ENCODE peak calls at places on chromosomes 2 and 18, in six cellular contexts. O is tibial nerve, M is A549, S is left ventricle myocardium inferior, V is GM23248, U is mammary epithelial cell. L is an unnamed sample. For H3K4me1, the result is how much of the 10 kb centered on the place peaks cover.

GRCh38 chr2:105820691-105821090 is 76.0 kb downstream of the NCK2 start:
- DNase-seq in O (no peak), M (no peak), S (no peak), V (peak), U (no peak), L (no peak)

GRCh38 chr2:18124126-18124835 is 245.8 kb downstream of the KCNS3 start:
- DNase-seq in O (no peak), M (no peak), S (no peak), V (no peak), U (no peak), L (no peak)

GRCh38 chr2:96546321-96546720 is 9.8 kb downstream of the ARID5A start:
- DNase-seq in O (no peak), M (no peak), S (no peak), V (no peak), U (no peak), L (no peak)

GRCh38 chr2:104425850-104426581 is 427.9 kb upstream of the POU3F3 start:
- DNase-seq in O (no peak), M (no peak), S (no peak), V (no peak), U (no peak), L (no peak)

GRCh38 chr2:65731476-65731875 is 299.1 kb upstream of the SPRED2 start:
- DNase-seq in O (no peak), M (no peak), S (no peak), V (no peak), U (no peak), L (no peak)

GRCh38 chr2:175003875-175004729 is 1.1 kb downstream of the CHN1 start:
- DNase-seq in O (no peak), M (peak), S (no peak), V (peak), U (no peak), L (peak)

GRCh38 chr2:241496904-241497877 is 11.2 kb downstream of the STK25 start:
- DNase-seq in O (no peak), M (no peak), S (no peak), V (no peak), U (no peak), L (no peak)

GRCh38 chr2:238235331-238235732 is 4.5 kb downstream of the HES6 start:
- DNase-seq in O (no peak), M (no peak), S (no peak), V (peak), U (no peak), L (no peak)

GRCh38 chr2:75361486-75361885 is 162.2 kb upstream of the TACR1 start:
- DNase-seq in O (no peak), M (no peak), S (no peak), V (no peak), U (no peak), L (no peak)

GRCh38 chr2:69957970-69958369 is 3.5 kb downstream of the ASPRV1 start:
- DNase-seq in O (no peak), M (no peak), S (no peak), V (no peak), U (no peak), L (peak)

GRCh38 chr2:143530753-143531152 is 401.5 kb downstream of the ARHGAP15 start:
- DNase-seq in O (no peak), M (no peak), S (no peak), V (no peak), U (peak), L (peak)

GRCh38 chr2:46701152-46701551 is 214.5 kb downstream of the MCFD2 start:
- DNase-seq in O (no peak), M (no peak), S (no peak), V (peak), U (peak), L (no peak)

GRCh38 chr2:46704593-46704992 is 211.0 kb downstream of the MCFD2 start:
- DNase-seq in O (no peak), M (no peak), S (no peak), V (no peak), U (no peak), L (no peak)

GRCh38 chr2:46703588-46703987 is 212.0 kb downstream of the MCFD2 start:
- DNase-seq in O (no peak), M (no peak), S (no peak), V (peak), U (no peak), L (no peak)

GRCh38 chr2:46700435-46700834 is 215.2 kb downstream of the MCFD2 start:
- DNase-seq in O (no peak), M (no peak), S (no peak), V (peak), U (no peak), L (no peak)

GRCh38 chr2:46702537-46702936 is 213.1 kb downstream of the MCFD2 start:
- DNase-seq in O (no peak), M (no peak), S (no peak), V (peak), U (no peak), L (no peak)
- H3K4me1 ChIP-seq in O (under half), M (half or more), S (half or more), V (half or more), U (under half), L (under half)

GRCh38 chr2:217695033-217695520 is 307.7 kb downstream of the TNS1 start:
- DNase-seq in O (no peak), M (no peak), S (no peak), V (peak), U (peak), L (peak)

GRCh38 chr2:217694296-217694695 is 308.5 kb downstream of the TNS1 start:
- DNase-seq in O (no peak), M (no peak), S (no peak), V (no peak), U (no peak), L (no peak)

GRCh38 chr2:217703999-217704398 is 298.8 kb downstream of the TNS1 start:
- DNase-seq in O (no peak), M (no peak), S (no peak), V (no peak), U (no peak), L (no peak)

GRCh38 chr2:217703102-217703501 is 299.7 kb downstream of the TNS1 start:
- DNase-seq in O (no peak), M (no peak), S (no peak), V (no peak), U (no peak), L (no peak)

DNA sequence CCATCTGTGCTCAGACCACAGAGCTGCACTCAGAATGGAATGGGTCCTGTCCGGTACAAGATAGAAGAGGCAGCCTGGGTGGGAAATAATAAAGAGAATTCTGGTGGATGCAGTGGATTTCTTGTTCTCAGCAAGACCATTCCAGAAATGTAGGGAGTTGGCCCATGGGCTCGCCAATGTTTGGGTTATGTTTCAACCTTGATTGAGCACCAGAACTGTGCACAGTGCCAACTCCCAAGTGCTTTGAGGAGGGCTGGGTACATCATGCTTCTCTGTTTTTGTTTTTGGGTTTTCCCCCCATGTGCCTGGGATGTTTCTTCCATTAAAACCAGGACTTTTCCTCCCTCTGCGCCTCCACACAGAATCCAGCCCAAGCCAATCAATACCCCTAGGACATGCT is 304.1 kb downstream of the TNS1 start:
- DNase-seq in O (no peak), M (no peak), S (no peak), V (no peak), U (no peak), L (no peak)
- H3K27ac ChIP-seq in O (peak), M (no peak), S (no peak), V (no peak), U (no peak), L (no peak)

GRCh38 chr2:24881623-24882022 is 38.4 kb downstream of the ADCY3 start:
- DNase-seq in O (no peak), M (no peak), S (no peak), V (no peak), U (no peak), L (no peak)
- H3K4me3 ChIP-seq in O (no peak), M (no peak), S (no peak), V (no peak), U (no peak), L (no peak)

GRCh38 chr2:215405722-215406581 is 29.9 kb downstream of the FN1 start:
- DNase-seq in O (no peak), M (no peak), S (no peak), V (no peak), U (no peak), L (no peak)

GRCh38 chr2:215407061-215407460 is 28.8 kb downstream of the FN1 start:
- DNase-seq in O (no peak), M (no peak), S (no peak), V (no peak), U (no peak), L (no peak)

GRCh38 chr2:215409331-215410127 is 26.3 kb downstream of the FN1 start:
- DNase-seq in O (no peak), M (no peak), S (no peak), V (peak), U (peak), L (peak)

GRCh38 chr2:215410932-215411285 is 25.0 kb downstream of the FN1 start:
- DNase-seq in O (no peak), M (peak), S (no peak), V (peak), U (peak), L (peak)

GRCh38 chr2:215407596-215408264 is 28.1 kb downstream of the FN1 start:
- DNase-seq in O (no peak), M (no peak), S (no peak), V (peak), U (no peak), L (no peak)
- H3K4me1 ChIP-seq in O (under half), M (under half), S (under half), V (half or more), U (under half), L (under half)

GRCh38 chr18:35049111-35050003 is 8.1 kb downstream of the MAPRE2 start:
- DNase-seq in O (no peak), M (no peak), S (no peak), V (no peak), U (no peak), L (no peak)
- H3K27ac ChIP-seq in O (no peak), M (no peak), S (peak), V (no peak), U (no peak), L (no peak)